ENCODE peak calls at places on chromosomes 5 and 9, in five cellular contexts. M is CD4-positive, alpha-beta memory T cell; G is foreskin keratinocyte; Y is CD8-positive, alpha-beta memory T cell; L is CD4-positive, CD25-positive, alpha-beta regulatory T cell. P is an unnamed sample.

GRCh38 chr9:34125681-34126206 is 754 bp downstream of the DCAF12 start:
- DNase-seq in G (no peak), M (no peak), Y (no peak), L (no peak), P (no peak)

GRCh38 chr9:114291064-114291474 is 31.8 kb upstream of the ORM1 start:
- DNase-seq in M (peak), G (no peak), L (peak), Y (peak), P (peak)

GRCh38 chr5:68542207-68542606 is 326.7 kb downstream of the PIK3R1 start:
- DNase-seq in M (no peak), L (no peak), Y (no peak), G (peak), P (no peak)

GRCh38 chr5:54742417-54742889 is 224.9 kb downstream of the SNX18 start:
- DNase-seq in M (no peak), G (peak), Y (no peak), L (no peak), P (no peak)

GRCh38 chr5:67002832-67003231 is 193.8 kb downstream of the CD180 start:
- DNase-seq in M (no peak), L (no peak), G (no peak), Y (no peak), P (no peak)

GRCh38 chr5:169116961-169117461 is 183.9 kb downstream of the SLIT3 start:
- DNase-seq in Y (no peak), L (no peak), M (no peak), G (no peak), P (no peak)

GRCh38 chr9:127923771-127924170 is 6.8 kb downstream of the PIP5KL1 start:
- DNase-seq in M (no peak), Y (no peak), G (peak), L (no peak), P (no peak)

GRCh38 chr9:109556061-109556460 is 58.0 kb upstream of the PTPN3 start:
- DNase-seq in M (no peak), Y (no peak), G (peak), L (no peak), P (no peak)

GRCh38 chr9:93910598-93910997 is 44.6 kb downstream of the BARX1 start:
- DNase-seq in L (no peak), M (no peak), Y (peak), G (no peak), P (no peak)

GRCh38 chr9:99807276-99807852 is 14.3 kb upstream of the NR4A3 start:
- DNase-seq in L (peak), M (peak), Y (peak), G (no peak), P (peak)

GRCh38 chr5:10423009-10423408 is 18.7 kb upstream of the ROPN1L start:
- DNase-seq in G (no peak), M (no peak), L (no peak), Y (no peak), P (no peak)

GRCh38 chr5:375921-376871 is 54.7 kb downstream of the AHRR start:
- DNase-seq in Y (no peak), G (no peak), L (no peak), M (no peak), P (no peak)

GRCh38 chr5:139382781-139383180 is 316 bp downstream of the SLC23A1 start:
- DNase-seq in L (no peak), Y (peak), M (no peak), G (no peak), P (no peak)

GRCh38 chr5:133825631-133826289 is 142.7 kb downstream of the C5orf15 start:
- DNase-seq in L (no peak), Y (peak), G (no peak), M (peak), P (peak)

GRCh38 chr5:156834916-156835315 is 15.2 kb upstream of the PPP1R2B start:
- DNase-seq in Y (no peak), L (no peak), G (no peak), M (no peak), P (no peak)

GRCh38 chr5:168353216-168353957 is 61.9 kb downstream of the WWC1 start:
- DNase-seq in Y (no peak), G (no peak), L (no peak), M (no peak), P (no peak)

GRCh38 chr5:138212828-138213160 is 329 bp downstream of the CDC23 start:
- DNase-seq in L (no peak), Y (no peak), M (no peak), G (no peak), P (no peak)

GRCh38 chr9:37390759-37391158 is 31.7 kb upstream of the GRHPR start:
- DNase-seq in M (peak), Y (no peak), G (no peak), L (no peak), P (peak)

GRCh38 chr9:69718218-69718617 is 41.6 kb downstream of the PTAR1 start:
- DNase-seq in L (no peak), M (no peak), G (no peak), Y (no peak), P (no peak)

GRCh38 chr5:34529581-34530331 is 126.4 kb upstream of the RAI14 start:
- DNase-seq in G (peak), L (no peak), M (no peak), Y (no peak), P (no peak)

GRCh38 chr5:1118231-1118698 is 6.4 kb upstream of the SLC12A7 start:
- DNase-seq in Y (no peak), M (no peak), L (no peak), G (no peak), P (no peak)

GRCh38 chr9:7234144-7234543 is 476.4 kb downstream of the KDM4C start:
- DNase-seq in M (no peak), Y (no peak), L (no peak), G (no peak), P (no peak)

GRCh38 chr9:92657296-92658094 is 12.4 kb downstream of the IPPK start:
- DNase-seq in Y (no peak), L (no peak), G (no peak), M (no peak), P (no peak)

DNA sequence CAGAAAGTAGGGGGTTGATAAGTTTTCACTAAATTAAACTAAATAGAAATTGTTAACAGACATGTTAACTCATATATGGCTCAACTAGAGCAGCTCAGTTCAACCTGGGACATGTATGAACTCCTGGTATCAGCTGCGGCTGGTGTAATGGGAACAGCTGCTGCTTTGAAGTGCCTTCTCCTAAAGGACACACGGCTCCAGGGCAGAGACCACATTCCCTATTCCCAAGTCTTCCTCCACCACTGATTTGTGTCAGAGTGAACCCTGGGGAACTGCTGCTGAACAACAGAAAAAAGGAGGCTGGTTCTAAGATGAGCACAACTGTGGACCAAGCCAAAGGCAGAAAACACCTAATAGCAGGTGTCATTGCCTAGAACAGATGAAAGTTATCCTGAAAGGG is 71.1 kb downstream of the MAPKAP1 start:
- DNase-seq in M (no peak), G (no peak), L (no peak), Y (no peak), P (no peak)
- H3K27ac ChIP-seq in M (no peak), G (no peak), L (no peak), Y (no peak), P (no peak)

DNA sequence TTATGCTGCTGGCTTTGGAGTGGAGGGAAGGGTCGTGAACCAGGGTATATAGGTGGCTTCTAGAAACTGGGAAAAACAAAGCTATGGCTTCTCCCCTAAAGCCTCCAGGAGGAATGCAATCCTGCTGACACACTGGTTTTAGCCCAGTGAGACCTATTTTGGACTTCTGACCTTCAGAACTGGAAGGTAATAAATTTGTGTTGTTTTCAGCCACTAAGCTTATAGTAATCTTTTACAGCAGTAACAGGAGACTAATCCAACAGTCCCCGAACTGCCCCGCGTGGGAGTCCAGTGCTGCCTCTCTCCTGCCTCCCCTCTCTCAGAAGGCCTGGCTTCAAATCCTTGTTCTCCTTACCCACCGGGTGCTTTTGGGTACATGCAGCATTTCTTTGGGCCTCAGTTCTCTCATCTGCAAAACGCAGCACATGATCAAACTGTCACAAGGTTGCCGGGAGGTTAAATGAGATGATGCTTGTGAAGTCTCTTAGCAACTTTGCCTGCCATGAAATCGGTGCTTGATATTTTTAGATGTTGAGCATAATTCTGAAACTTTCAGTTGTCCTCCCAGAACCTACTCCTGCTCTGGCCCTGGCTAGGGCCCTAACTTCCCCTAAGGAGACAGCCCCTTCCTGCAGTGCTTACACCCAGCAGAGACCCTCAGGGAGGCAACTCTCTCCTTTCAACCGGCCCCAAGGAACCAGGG is 127.3 kb upstream of the BOD1 start:
- DNase-seq in Y (no peak), L (no peak), M (no peak), G (no peak), P (no peak)
- H3K27ac ChIP-seq in Y (no peak), L (no peak), M (no peak), G (no peak), P (no peak)

GRCh38 chr9:35994959-35995358 is 37.0 kb upstream of the OR2S2 start:
- DNase-seq in M (no peak), Y (no peak), G (no peak), L (no peak), P (no peak)

GRCh38 chr9:35993976-35994720 is 36.2 kb upstream of the OR2S2 start:
- DNase-seq in Y (no peak), M (no peak), L (no peak), G (no peak), P (no peak)

GRCh38 chr9:35998333-35998732 is 38.4 kb upstream of the RECK start:
- DNase-seq in Y (no peak), G (no peak), L (no peak), M (no peak), P (no peak)

DNA sequence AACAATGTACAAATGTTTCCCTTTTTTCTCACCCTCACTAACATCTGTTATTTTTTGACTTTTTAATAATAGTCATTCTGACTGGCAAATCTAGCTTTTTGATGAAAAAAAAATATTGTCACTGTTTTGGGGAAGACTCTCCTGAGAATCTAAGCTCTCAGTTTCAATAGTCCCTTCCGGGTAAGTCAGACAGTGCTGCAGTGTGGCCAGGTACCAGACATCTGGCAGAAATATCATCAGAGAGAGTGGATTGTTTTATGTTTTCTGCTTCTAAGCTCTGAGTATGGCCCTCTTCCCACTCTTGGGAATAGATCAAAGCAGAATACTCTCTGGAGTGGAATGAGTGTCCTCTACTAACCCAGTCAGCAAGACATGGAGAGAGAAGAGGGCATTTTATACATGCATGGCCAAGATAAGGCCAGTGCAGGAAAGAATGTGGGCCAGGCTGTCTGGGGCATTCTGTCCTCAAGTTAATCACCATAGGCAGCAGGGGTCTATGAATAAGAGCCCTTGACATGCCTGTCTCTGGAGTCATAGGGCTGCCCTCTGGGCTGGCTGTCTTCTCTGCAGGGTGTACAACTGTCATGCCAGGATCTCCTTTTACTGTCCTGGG is 38.5 kb upstream of the OR2S2 start:
- DNase-seq in G (no peak), M (no peak), L (no peak), Y (no peak), P (no peak)
- H3K27ac ChIP-seq in G (no peak), M (no peak), L (no peak), Y (no peak), P (no peak)

GRCh38 chr9:72140582-72140981 is 8.7 kb upstream of the GDA start:
- DNase-seq in G (peak), Y (no peak), L (no peak), M (no peak), P (no peak)
- H3K27ac ChIP-seq in G (no peak), Y (no peak), L (no peak), M (no peak), P (no peak)

DNA sequence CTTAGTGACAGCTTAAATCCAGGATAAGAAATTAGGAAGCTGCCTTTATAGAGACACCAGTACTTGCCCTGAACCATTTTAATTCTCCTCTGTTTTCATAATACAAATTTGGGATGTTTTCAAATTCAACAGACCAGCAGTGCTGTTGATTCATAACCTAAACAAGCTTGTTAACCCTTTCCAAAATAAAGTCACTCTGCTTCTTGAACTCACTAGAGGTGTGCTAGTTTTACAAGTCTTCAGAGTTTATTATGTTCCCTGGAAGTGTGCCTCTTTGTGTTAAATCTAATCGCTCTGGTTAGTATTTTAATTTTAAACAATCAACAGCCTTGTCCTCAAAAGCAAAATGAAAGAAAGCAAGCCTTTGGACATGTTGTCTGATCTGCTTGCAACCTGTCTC is 255.4 kb downstream of the ARRDC3 start:
- DNase-seq in M (no peak), Y (no peak), G (no peak), L (no peak), P (no peak)
- H3K27ac ChIP-seq in M (no peak), Y (no peak), G (no peak), L (no peak), P (no peak)